ENCODE peak calls at places on chromosomes 2 and 18, in ten cellular contexts. H is OCI-M1; Y is stimulated activated naive CD4-positive, alpha-beta T cell; M is kidney tubule cell; Q is cerebellar cortex; F is HS-5; A is dermis blood vessel endothelial cell; B is Calu3; U is WERI-Rb-1; W is breast epithelium. E is an unnamed sample.

GRCh38 chr2:84906108-84906899 is 848 bp downstream of the TMSB10 start:
- DNase-seq in B (no peak), A (peak; percentile 30), Y (peak; percentile 11), U (peak; percentile 37), Q (no peak), H (peak; percentile 39), M (peak; percentile 50), F (no peak), W (no peak), E (no peak)

GRCh38 chr18:26757263-26758019 is 108.1 kb downstream of the AQP4 start:
- DNase-seq in A (no peak), Q (no peak), B (peak; percentile 56), F (no peak), U (no peak), W (peak; percentile 41), H (no peak), Y (no peak), M (peak; percentile 89), E (no peak)

GRCh38 chr2:108707300-108707699 is 12.0 kb upstream of the RANBP2 start:
- DNase-seq in H (no peak), U (no peak), W (no peak), B (no peak), Q (no peak), F (no peak), M (no peak), Y (no peak), A (no peak), E (no peak)

GRCh38 chr2:211417544-211417943 is 861.1 kb downstream of the CPS1 start:
- DNase-seq in A (no peak), B (no peak), F (no peak), H (no peak), U (no peak), Y (no peak), Q (no peak), M (no peak), W (no peak), E (no peak)

GRCh38 chr2:106961328-106961727 is 75.4 kb upstream of the ST6GAL2 start:
- DNase-seq in U (no peak), M (no peak), W (no peak), H (no peak), B (no peak), Q (no peak), A (no peak), F (no peak), Y (no peak), E (no peak)

GRCh38 chr2:74735009-74735408 is 81.0 kb downstream of the SEMA4F start:
- DNase-seq in Y (no peak), H (no peak), U (no peak), Q (no peak), M (peak; percentile 39), A (peak; percentile 45), B (no peak), F (no peak), W (no peak), E (peak; percentile 39)

GRCh38 chr2:6958616-6959235 is 41.5 kb downstream of the RNF144A start:
- DNase-seq in U (no peak), B (no peak), A (no peak), Y (no peak), F (no peak), H (no peak), W (no peak), Q (no peak), M (no peak), E (no peak)

GRCh38 chr2:1681017-1681318 is 63.3 kb downstream of the PXDN start:
- DNase-seq in Y (no peak), M (no peak), B (no peak), Q (no peak), F (no peak), H (no peak), W (no peak), U (no peak), A (no peak), E (no peak)

GRCh38 chr2:142672698-142673097 is 204.8 kb upstream of the KYNU start:
- DNase-seq in B (no peak), Y (no peak), M (no peak), A (no peak), F (no peak), Q (no peak), U (no peak), H (peak; percentile 22), W (no peak), E (no peak)

GRCh38 chr18:63152791-63153190 is 166.8 kb downstream of the BCL2 start:
- DNase-seq in A (no peak), W (no peak), H (no peak), Y (no peak), M (no peak), U (no peak), Q (no peak), B (no peak), F (no peak), E (no peak)

GRCh38 chr18:31611511-31611910 is 19.8 kb downstream of the TTR start:
- DNase-seq in U (no peak), W (no peak), A (no peak), F (no peak), Q (no peak), Y (no peak), M (no peak), H (no peak), B (no peak), E (no peak)